ENCODE peak calls at places on chromosomes 12 and 14, in seven cellular contexts. I is esophagus muscularis mucosa, R is A549, F is stomach, Y is ovary, Q is right lobe of liver, N is body of pancreas. H is an unnamed sample.

GRCh38 chr14:104048758-104049496 is 36.6 kb upstream of the ASPG start:
- DNase-seq in Q (no peak), Y (no peak), N (no peak), F (no peak), R (no peak), I (peak; percentile 86), H (peak; percentile 74)

GRCh38 chr14:106346084-106346483 is 819.7 kb downstream of the TMEM121 start:
- DNase-seq in R (no peak), N (no peak), I (no peak), Y (no peak), Q (no peak), F (no peak), H (no peak)

GRCh38 chr12:78088391-78088832 is 257.7 kb downstream of the NAV3 start:
- DNase-seq in I (no peak), N (no peak), R (peak; percentile 1), Q (no peak), Y (no peak), F (no peak), H (no peak)

GRCh38 chr14:32561520-32561919 is 232.4 kb downstream of the AKAP6 start:
- DNase-seq in Y (no peak), I (no peak), Q (no peak), N (no peak), F (no peak), R (no peak), H (no peak)

GRCh38 chr14:69812725-69813124 is 15.7 kb upstream of the SLC10A1 start:
- DNase-seq in Q (no peak), Y (no peak), N (no peak), I (peak; percentile 19), F (no peak), R (no peak), H (no peak)

GRCh38 chr12:56951582-56952339 is 5.6 kb downstream of the RDH16 start:
- DNase-seq in R (no peak), Y (no peak), N (no peak), Q (no peak), I (peak; percentile 74), F (no peak), H (no peak)

GRCh38 chr12:110371408-110372055 is 32.0 kb downstream of the ANAPC7 start:
- DNase-seq in Y (no peak), Q (no peak), I (no peak), N (no peak), R (no peak), F (no peak), H (peak; percentile 97)

GRCh38 chr12:30457621-30458289 is 237.9 kb downstream of the IPO8 start:
- DNase-seq in Q (no peak), Y (no peak), R (no peak), N (no peak), I (no peak), F (no peak), H (no peak)

GRCh38 chr12:131136539-131136872 is 182.8 kb downstream of the ADGRD1 start:
- DNase-seq in I (no peak), R (no peak), N (no peak), Y (no peak), Q (peak; percentile 32), F (no peak), H (no peak)

GRCh38 chr14:40697221-40697620 is 909.5 kb upstream of the LRFN5 start:
- DNase-seq in F (no peak), I (no peak), Q (no peak), N (no peak), Y (no peak), R (no peak), H (no peak)

GRCh38 chr12:92827836-92828431 is 101.2 kb downstream of the EEA1 start:
- DNase-seq in Q (no peak), I (no peak), F (no peak), Y (no peak), R (peak; percentile 36), N (no peak), H (no peak)

GRCh38 chr12:17344649-17345048 is 738.7 kb upstream of the LMO3 start:
- DNase-seq in R (no peak), I (no peak), Y (no peak), Q (no peak), N (no peak), F (no peak), H (no peak)

GRCh38 chr12:69739287-69740191 is 879 bp downstream of the RAB3IP start:
- DNase-seq in F (peak; percentile 73), R (peak; percentile 28), Y (peak; percentile 23), Q (peak; percentile 81), N (peak; percentile 72), I (no peak), H (peak; percentile 57)

GRCh38 chr14:71183856-71184255 is 276.6 kb downstream of the PCNX1 start:
- DNase-seq in Q (no peak), I (no peak), F (no peak), R (no peak), N (no peak), Y (no peak), H (no peak)

GRCh38 chr12:75632452-75632851 is 121.0 kb upstream of the KRR1 start:
- DNase-seq in Y (no peak), Q (no peak), I (no peak), N (no peak), F (no peak), R (no peak), H (no peak)

GRCh38 chr12:97650242-97650641 is 187.6 kb downstream of the RMST start:
- DNase-seq in F (no peak), R (no peak), Q (no peak), Y (no peak), N (no peak), I (no peak), H (no peak)

GRCh38 chr12:116818341-116818856 is 62.8 kb downstream of the HRK start:
- DNase-seq in R (no peak), Q (peak; percentile 55), F (peak; percentile 31), Y (peak; percentile 21), N (peak; percentile 32), I (no peak), H (peak; percentile 63)

GRCh38 chr12:117501470-117501869 is 140.0 kb upstream of the NOS1 start:
- DNase-seq in Y (no peak), F (peak; percentile 84), Q (peak; percentile 93), I (no peak), N (peak; percentile 77), R (no peak), H (peak; percentile 20)

GRCh38 chr12:3447318-3447717 is 43.7 kb upstream of the PRMT8 start:
- DNase-seq in R (no peak), F (no peak), Q (no peak), I (no peak), Y (no peak), N (no peak), H (no peak)

GRCh38 chr14:94423465-94424056 is 29.0 kb downstream of the SERPINA11 start:
- DNase-seq in N (peak; percentile 79), Q (peak; percentile 85), Y (peak; percentile 34), I (no peak), R (peak; percentile 61), F (peak; percentile 76), H (peak; percentile 57)

GRCh38 chr12:127677537-127678131 is 589.3 kb upstream of the TMEM132C start:
- DNase-seq in Q (peak; percentile 60), N (peak; percentile 66), Y (peak; percentile 20), F (peak; percentile 77), R (peak; percentile 36), I (peak; percentile 89), H (peak; percentile 71)

GRCh38 chr12:92593734-92594402 is 108.9 kb upstream of the PLEKHG7 start:
- DNase-seq in I (no peak), Q (no peak), R (peak; percentile 88), Y (no peak), N (peak; percentile 11), F (peak; percentile 29), H (peak; percentile 9)

GRCh38 chr12:71708658-71709057 is 22.8 kb downstream of the TMEM19 start:
- DNase-seq in Q (no peak), I (no peak), N (no peak), Y (no peak), F (no peak), R (no peak), H (no peak)

GRCh38 chr12:65673732-65674131 is 150.6 kb upstream of the HMGA2 start:
- DNase-seq in R (no peak), F (no peak), N (no peak), Q (no peak), I (no peak), Y (no peak), H (no peak)

DNA sequence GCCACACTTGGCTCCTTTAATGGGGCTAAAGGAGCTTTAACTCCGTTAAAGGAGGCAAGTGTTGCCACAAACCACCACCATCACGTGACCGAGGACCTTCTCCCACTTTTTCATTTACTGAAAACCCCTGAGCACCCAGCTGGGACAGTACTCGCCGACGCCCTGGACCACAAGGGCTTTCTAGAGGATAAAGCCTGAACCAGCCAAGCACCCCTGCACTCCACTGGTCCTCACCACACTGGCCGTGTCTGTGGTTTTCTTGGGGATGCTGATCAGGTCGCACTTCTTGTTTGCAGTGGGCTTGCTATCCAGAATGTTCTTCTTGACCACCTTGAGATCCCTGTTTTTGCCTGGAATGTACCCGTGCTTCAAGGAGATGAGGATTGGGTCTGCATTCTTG is 14.7 kb upstream of the SELPLG start:
- DNase-seq in F (no peak), Y (no peak), Q (no peak), N (no peak), R (no peak), I (no peak), H (no peak)
- H3K4me1 ChIP-seq in F (peaks cover 38% of the 10 kb centered on the region), Y (peaks cover 17% of the 10 kb centered on the region), Q (peaks cover 4% of the 10 kb centered on the region), N (peaks cover 18% of the 10 kb centered on the region), R (peaks cover 42% of the 10 kb centered on the region), I (peaks cover 56% of the 10 kb centered on the region), H (peaks cover 42% of the 10 kb centered on the region)

GRCh38 chr14:47675489-47676300 is at the start of gene MDGA2:
- DNase-seq in F (no peak), I (no peak), Y (no peak), Q (no peak), N (no peak), R (peak; percentile 7), H (no peak)
- H3K4me3 ChIP-seq in F (peak within 1 kb of the TSS; percentile 41), I (peak within 1 kb of the TSS; percentile 40), Y (no peak within 1 kb of the TSS), Q (no peak within 1 kb of the TSS), N (no peak within 1 kb of the TSS), R (peak within 1 kb of the TSS; percentile 34), H (peak within 1 kb of the TSS; percentile 12)

DNA sequence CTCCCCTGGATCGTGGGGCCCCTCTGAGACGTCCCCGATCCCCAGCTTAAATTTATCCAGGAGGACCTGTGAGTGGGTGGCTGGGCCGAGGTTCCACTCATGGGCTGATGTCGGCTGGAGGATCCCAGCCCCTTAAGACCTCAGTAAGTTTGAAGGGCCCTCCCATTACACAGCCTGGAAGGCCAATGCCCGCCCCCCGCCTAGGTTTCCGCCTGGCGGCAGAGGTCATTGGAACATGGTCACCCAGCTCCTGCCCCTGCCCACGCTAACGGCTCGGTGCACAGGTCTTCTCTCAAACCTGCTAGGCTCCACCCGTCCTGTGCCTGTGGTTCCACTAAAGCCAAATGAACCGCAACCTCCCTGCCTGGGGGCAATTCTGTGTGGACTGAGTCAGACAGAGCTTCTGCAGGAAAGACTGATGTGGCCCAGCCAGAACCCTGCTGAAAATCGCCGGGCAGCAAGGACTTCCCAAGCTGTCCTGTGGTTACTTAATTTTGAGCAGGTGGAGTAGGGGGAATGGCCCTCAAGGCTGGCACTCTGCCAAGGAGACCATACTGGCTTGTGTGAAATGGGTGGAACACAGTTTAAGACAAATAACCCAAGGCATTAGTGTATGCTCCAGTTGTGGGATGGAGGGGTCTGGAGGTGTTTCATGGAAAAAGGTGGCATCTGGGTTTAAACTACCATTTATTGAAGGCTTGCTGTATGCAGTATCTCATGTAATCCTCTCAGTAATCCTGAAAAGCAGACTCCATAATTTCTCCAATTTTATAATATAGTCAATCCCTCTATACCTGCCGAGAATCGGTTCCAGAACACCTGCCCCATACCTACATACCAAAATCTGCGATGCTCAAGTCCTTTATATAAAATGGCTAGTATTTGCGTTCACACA is 903 bp upstream of the NT5DC3 start:
- DNase-seq in N (peak; percentile 45), Y (peak; percentile 30), I (no peak), F (peak; percentile 29), R (peak; percentile 71), Q (peak; percentile 92), H (peak; percentile 64)
- TF ChIP-seq POLR2A in N (no peak), Y (no peak), I (no peak), F (no peak), R (peak; percentile 55), Q (peak; percentile 36), H (no peak)

GRCh38 chr14:92528486-92529100 is 15.0 kb downstream of the RIN3 start:
- DNase-seq in F (no peak), I (no peak), Y (no peak), Q (no peak), R (no peak), N (no peak), H (no peak)
- H3K4me1 ChIP-seq in F (peaks cover 59% of the 10 kb centered on the region), I (peaks cover 30% of the 10 kb centered on the region), Y (peaks cover 7% of the 10 kb centered on the region), Q (peaks cover 14% of the 10 kb centered on the region), R (peaks cover 19% of the 10 kb centered on the region), N (no peaks in the 10 kb centered on the region), H (no peaks in the 10 kb centered on the region)

H was measured in thyroid gland.